ENCODE peak calls at places on chromosome X, in four cellular contexts. J is OCI-LY7, L is lung, H is thoracic aorta. R is an unnamed sample.

GRCh38 chrX:22534643-22535042 is 261.9 kb downstream of the CBLL2 start:
- DNase-seq in J (no peak), L (no peak), H (peak; percentile 3), R (no peak)

GRCh38 chrX:136574548-136574947 is 42.5 kb downstream of the VGLL1 start:
- DNase-seq in J (no peak), H (no peak), L (no peak), R (no peak)

GRCh38 chrX:129632443-129632842 is 22.3 kb downstream of the APLN start:
- DNase-seq in J (no peak), L (no peak), H (no peak), R (no peak)

GRCh38 chrX:121987163-121987562 is 939.8 kb downstream of the GLUD2 start:
- DNase-seq in H (no peak), L (no peak), J (no peak), R (no peak)

GRCh38 chrX:106278951-106279350 is 110.8 kb downstream of the PWWP3B start:
- DNase-seq in H (no peak), L (no peak), J (no peak), R (no peak)

GRCh38 chrX:46572295-46572936 is 1.1 kb upstream of the CHST7 start:
- DNase-seq in H (no peak), L (no peak), J (peak; percentile 70), R (no peak)

GRCh38 chrX:19746919-19747671 is 140.3 kb downstream of the SH3KBP1 start:
- DNase-seq in L (no peak), J (no peak), H (no peak), R (no peak)

GRCh38 chrX:3141031-3141430 is 99.8 kb downstream of the ARSF start:
- DNase-seq in H (no peak), L (no peak), J (no peak), R (no peak)

GRCh38 chrX:13570245-13570573 is 808 bp downstream of the EGFL6 start:
- DNase-seq in J (no peak), L (no peak), H (no peak), R (no peak)

DNA sequence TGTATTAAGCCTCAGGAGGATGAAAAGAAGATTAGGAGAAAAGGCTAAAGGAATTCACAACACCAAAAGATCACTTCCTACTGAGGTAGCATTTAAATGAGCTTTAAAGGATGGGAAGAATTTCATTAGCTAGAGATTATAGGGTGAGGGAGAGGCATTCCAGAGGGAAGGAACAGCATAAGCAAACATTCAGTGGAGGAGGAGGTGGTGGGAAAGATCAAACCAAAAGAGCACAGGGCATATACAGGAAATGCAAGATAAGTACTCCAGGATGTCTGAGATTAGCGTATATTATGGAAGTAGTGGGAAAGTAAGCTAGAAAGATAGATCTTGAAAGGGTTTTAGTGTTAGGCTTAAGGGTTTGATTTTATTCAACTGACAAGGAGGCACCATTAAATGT is 84.8 kb downstream of the COL4A6 start:
- DNase-seq in J (no peak), H (no peak), L (no peak), R (no peak)
- H3K9me3 ChIP-seq in J (no peaks in the 10 kb centered on the region), H (no peaks in the 10 kb centered on the region), L (no peaks in the 10 kb centered on the region), R (no peaks in the 10 kb centered on the region)

GRCh38 chrX:67727576-67727975 is 183.8 kb downstream of the AR start:
- DNase-seq in H (no peak), J (no peak), L (no peak), R (no peak)
- H3K9me3 ChIP-seq in H (no peaks in the 10 kb centered on the region), J (no peaks in the 10 kb centered on the region), L (no peaks in the 10 kb centered on the region), R (no peaks in the 10 kb centered on the region)

GRCh38 chrX:153526040-153526439 is 8.6 kb downstream of the ATP2B3 start:
- DNase-seq in H (no peak), J (no peak), L (no peak), R (no peak)
- H3K9me3 ChIP-seq in H (no peaks in the 10 kb centered on the region), J (no peaks in the 10 kb centered on the region), L (no peaks in the 10 kb centered on the region), R (no peaks in the 10 kb centered on the region)

DNA sequence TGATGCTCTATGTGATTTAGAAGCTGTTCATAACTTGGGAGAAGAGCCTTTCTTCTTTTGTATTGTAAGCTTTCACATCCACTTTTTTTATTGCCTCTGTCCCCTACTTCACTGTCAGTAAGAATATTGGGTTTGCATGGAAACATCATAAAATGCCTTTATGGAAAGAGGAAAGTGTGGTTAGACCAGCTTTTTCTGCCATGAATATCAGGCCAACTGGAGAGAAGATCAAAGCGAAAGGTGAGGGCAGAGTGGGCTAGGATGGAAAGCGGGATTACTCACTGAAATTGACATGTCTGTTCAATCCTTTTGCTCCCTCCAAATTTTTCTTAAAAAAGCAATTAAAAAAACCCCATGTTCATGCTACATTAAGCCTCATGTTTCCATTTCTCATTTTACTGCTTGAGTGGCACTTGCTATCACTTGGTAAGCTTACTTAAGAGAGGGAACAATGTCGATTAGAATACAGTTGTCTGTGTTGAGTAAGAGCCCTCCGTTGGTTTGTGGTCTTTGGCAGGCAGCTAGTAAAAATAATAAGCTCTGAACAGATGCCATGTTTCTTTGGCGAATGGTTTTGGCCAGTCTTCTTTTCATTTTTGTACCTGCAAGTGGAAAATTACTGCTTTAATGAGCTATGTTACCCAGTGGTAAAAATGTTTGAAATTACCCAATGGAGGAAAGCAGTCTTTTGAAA is 35.9 kb downstream of the SUPT20HL1 start:
- DNase-seq in H (no peak), J (no peak), L (no peak), R (no peak)
- H3K9me3 ChIP-seq in H (no peaks in the 10 kb centered on the region), J (no peaks in the 10 kb centered on the region), L (no peaks in the 10 kb centered on the region), R (no peaks in the 10 kb centered on the region)

R was measured in T-helper 17 cell.